ENCODE peak calls at places on chromosomes 6 and 20, in five cellular contexts. E, W, K, X and B are unnamed samples.

GRCh38 chr6:25229671-25230321 is 49.4 kb upstream of the CARMIL1 start:
- DNase-seq in K (no peak), E (no peak), W (peak), X (no peak), B (no peak)

GRCh38 chr6:40399888-40400468 is 187.2 kb downstream of the LRFN2 start:
- DNase-seq in X (no peak), E (no peak), W (no peak), K (no peak), B (no peak)

GRCh38 chr20:16124911-16125776 is 448.1 kb downstream of the KIF16B start:
- DNase-seq in W (no peak), E (no peak), X (no peak), K (no peak), B (no peak)

GRCh38 chr6:53951383-53951782 is 156.6 kb downstream of the LRRC1 start:
- DNase-seq in X (no peak), E (no peak), W (no peak), K (no peak), B (no peak)

GRCh38 chr6:111715321-111715720 is 109.6 kb upstream of the TRAF3IP2 start:
- DNase-seq in K (no peak), E (no peak), X (no peak), W (no peak), B (no peak)

GRCh38 chr6:162706236-162706635 is 21.3 kb downstream of the PRKN start:
- DNase-seq in X (no peak), W (no peak), K (no peak), E (no peak), B (no peak)

GRCh38 chr6:155388546-155388945 is 67.1 kb downstream of the NOX3 start:
- DNase-seq in W (no peak), X (no peak), E (no peak), K (no peak), B (no peak)

GRCh38 chr6:90714319-90714718 is 127.4 kb upstream of the MAP3K7 start:
- DNase-seq in K (no peak), X (no peak), W (no peak), E (no peak), B (no peak)

GRCh38 chr6:139753198-139753861 is 378.9 kb upstream of the CITED2 start:
- DNase-seq in X (no peak), E (no peak), W (no peak), K (no peak), B (no peak)

GRCh38 chr6:31585531-31585930 is 546 bp upstream of the LST1 start:
- DNase-seq in K (peak), W (no peak), X (peak), E (peak), B (no peak)

GRCh38 chr6:118761643-118762042 is 110.3 kb upstream of the CEP85L start:
- DNase-seq in E (no peak), W (no peak), K (no peak), X (no peak), B (no peak)

GRCh38 chr20:46458891-46459750 is 52.7 kb upstream of the ELMO2 start:
- DNase-seq in W (no peak), X (peak), K (no peak), E (no peak), B (peak)

GRCh38 chr6:36563237-36563927 is 16.1 kb upstream of the STK38 start:
- DNase-seq in K (no peak), E (no peak), W (no peak), X (no peak), B (no peak)

GRCh38 chr6:149236584-149236983 is 80.9 kb upstream of the TAB2 start:
- DNase-seq in W (no peak), E (no peak), K (no peak), X (no peak), B (no peak)

GRCh38 chr20:58652606-58653303 is 1.7 kb downstream of the STX16 start:
- DNase-seq in X (peak), E (no peak), W (no peak), K (no peak), B (no peak)

GRCh38 chr6:92688328-92688727 is 731.0 kb downstream of the EPHA7 start:
- DNase-seq in W (no peak), X (no peak), K (no peak), E (no peak), B (no peak)

GRCh38 chr6:70312165-70312564 is 9.3 kb upstream of the COL9A1 start:
- DNase-seq in W (peak), K (no peak), E (no peak), X (no peak), B (no peak)

GRCh38 chr6:43992126-43992663 is 135.1 kb downstream of the MRPL14 start:
- DNase-seq in E (no peak), W (no peak), X (no peak), K (no peak), B (no peak)

GRCh38 chr20:34040300-34041015 is 46.7 kb downstream of the RALY start:
- DNase-seq in K (no peak), E (no peak), W (no peak), X (no peak), B (no peak)

GRCh38 chr6:14635195-14635594 is 517.6 kb downstream of the CD83 start:
- DNase-seq in X (no peak), K (no peak), E (no peak), W (no peak), B (no peak)

GRCh38 chr6:72864799-72865198 is 242.9 kb downstream of the KCNQ5 start:
- DNase-seq in E (no peak), K (no peak), W (no peak), X (no peak), B (no peak)

GRCh38 chr6:124984668-124985338 is 22.6 kb downstream of the RNF217 start:
- DNase-seq in K (no peak), X (no peak), W (no peak), E (no peak), B (no peak)
- TF ChIP-seq CTCF in K (no peak), X (no peak), W (no peak), E (no peak), B (no peak)

DNA sequence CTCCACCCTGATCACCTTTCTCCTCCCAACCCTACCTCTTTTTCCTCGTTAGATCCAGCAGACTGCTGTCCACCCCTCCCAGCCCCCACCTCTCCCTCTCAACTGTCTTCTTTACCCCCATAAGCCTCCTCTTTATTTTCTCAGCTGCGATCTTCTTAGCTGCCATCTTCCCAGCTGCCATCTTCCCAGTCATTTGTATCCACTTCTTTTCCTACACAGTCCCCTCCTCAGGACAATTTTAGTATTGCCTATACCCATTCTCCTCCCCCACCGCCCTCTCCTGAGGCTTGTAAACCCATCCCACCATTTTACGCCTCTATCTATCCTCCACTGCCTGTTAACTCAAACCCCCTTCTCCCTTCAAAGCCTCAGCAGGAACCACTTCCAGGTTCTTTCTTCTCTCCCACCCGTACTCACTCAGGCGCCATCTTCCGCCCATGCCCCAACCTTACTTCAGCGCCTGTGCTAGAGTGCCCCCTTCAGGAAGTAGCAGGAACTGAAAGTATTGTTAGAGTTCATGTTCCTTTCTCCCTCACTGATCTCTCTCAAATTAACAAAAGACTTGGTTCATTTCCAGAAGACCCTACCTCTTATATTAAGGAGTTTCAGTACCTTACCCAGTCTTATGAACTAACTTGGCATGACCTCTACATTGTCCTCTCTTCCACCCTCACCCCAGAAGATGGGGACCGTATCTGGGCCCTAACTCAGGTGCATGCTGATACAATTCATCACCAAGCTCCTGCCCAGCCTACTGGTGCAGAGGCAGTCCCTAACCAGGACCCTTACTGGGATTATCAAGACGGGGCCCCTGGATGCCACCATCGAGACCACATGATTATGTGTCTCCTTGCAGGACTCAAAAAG is 236.0 kb downstream of the ADGRG6 start:
- DNase-seq in W (no peak), E (no peak), K (no peak), X (peak), B (no peak)
- TF ChIP-seq CTCF in W (peak), E (no peak), K (peak), X (peak), B (peak)

GRCh38 chr6:2868637-2869379 is 27.1 kb upstream of the SERPINB1 start:
- DNase-seq in X (no peak), E (no peak), K (no peak), W (no peak), B (no peak)
- TF ChIP-seq CTCF in X (no peak), E (no peak), K (no peak), W (no peak), B (no peak)

GRCh38 chr20:41185013-41185757 is 47.8 kb downstream of the PLCG1 start:
- DNase-seq in K (no peak), W (no peak), X (no peak), E (no peak), B (peak)
- TF ChIP-seq CTCF in K (no peak), W (no peak), X (no peak), E (no peak), B (no peak)

GRCh38 chr20:3698511-3699436 is 13.6 kb downstream of the SIGLEC1 start:
- DNase-seq in W (no peak), K (no peak), E (no peak), X (no peak), B (no peak)

GRCh38 chr20:3694864-3695263 is 13.1 kb upstream of the ADAM33 start:
- DNase-seq in W (no peak), X (no peak), E (no peak), K (no peak), B (no peak)

GRCh38 chr20:3697588-3698235 is 14.7 kb downstream of the SIGLEC1 start:
- DNase-seq in E (no peak), W (no peak), X (no peak), K (no peak), B (no peak)

GRCh38 chr20:3696745-3697587 is 15.2 kb upstream of the ADAM33 start:
- DNase-seq in W (no peak), K (no peak), X (no peak), E (no peak), B (no peak)

GRCh38 chr20:3696200-3696599 is 14.4 kb upstream of the ADAM33 start:
- DNase-seq in W (no peak), E (no peak), X (no peak), K (no peak), B (no peak)
- TF ChIP-seq CTCF in W (peak), E (no peak), X (peak), K (peak), B (peak)

GRCh38 chr6:103675807-103676406 is 1183.8 kb downstream of the HACE1 start:
- DNase-seq in E (no peak), K (no peak), W (no peak), X (no peak), B (no peak)

GRCh38 chr6:103674790-103675189 is 1184.9 kb downstream of the HACE1 start:
- DNase-seq in X (no peak), W (no peak), K (no peak), E (no peak), B (no peak)

GRCh38 chr6:103677290-103677689 is 1182.4 kb downstream of the HACE1 start:
- DNase-seq in K (no peak), W (no peak), E (no peak), X (no peak), B (no peak)

GRCh38 chr6:103672169-103672568 is 1187.5 kb downstream of the HACE1 start:
- DNase-seq in K (no peak), E (no peak), X (no peak), W (no peak), B (no peak)
- TF ChIP-seq CTCF in K (peak), E (no peak), X (no peak), W (no peak), B (peak)

DNA sequence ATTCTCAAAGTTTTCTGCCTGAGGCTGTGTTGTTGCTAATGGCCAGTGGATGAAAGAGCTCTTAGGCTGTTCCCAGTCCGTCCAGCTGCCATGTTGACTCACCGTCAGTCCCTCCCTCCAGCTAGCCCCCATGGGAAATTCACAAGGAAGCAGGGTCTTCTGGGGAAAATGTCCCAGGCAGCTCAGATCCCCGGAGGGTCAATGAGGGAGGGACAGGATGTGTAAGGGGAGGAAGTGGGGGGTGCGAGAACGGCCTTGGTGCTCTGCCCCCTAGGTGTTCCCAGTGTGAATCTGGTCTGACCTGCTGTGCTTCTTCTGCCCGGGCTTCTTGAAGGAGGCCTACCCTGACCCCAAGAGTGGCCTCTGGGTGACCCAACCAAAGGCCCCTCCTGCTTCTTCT is 65.9 kb downstream of the CEBPB start:
- DNase-seq in K (no peak), E (no peak), X (no peak), W (no peak), B (no peak)
- TF ChIP-seq CTCF in K (no peak), E (no peak), X (no peak), W (no peak), B (no peak)